ENCODE peak calls at places on chromosomes 2 and 18, in seven cellular contexts. F is AG09319, O is stomach, M is B cell, B is foreskin fibroblast, Z is hepatocyte, P is MCF 10A. W is an unnamed sample.

GRCh38 chr18:76627444-76627843 is 132.4 kb upstream of the ZNF516 start:
- DNase-seq in F (no peak), O (no peak), M (no peak), B (no peak), Z (no peak), P (no peak), W (no peak)

GRCh38 chr2:1743396-1744150 is 742 bp downstream of the PXDN start:
- DNase-seq in F (no peak), O (no peak), M (peak), B (peak), Z (peak), P (peak), W (peak)

GRCh38 chr2:64654063-64654811 is 524 bp upstream of the SERTAD2 start:
- DNase-seq in F (peak), O (peak), M (peak), B (peak), Z (peak), P (peak), W (peak)

GRCh38 chr18:70931942-70932814 is 643.3 kb downstream of the SOCS6 start:
- DNase-seq in F (no peak), O (no peak), M (peak), B (peak), Z (peak), P (peak), W (no peak)

GRCh38 chr2:112754562-112754961 is 9.8 kb downstream of the CKAP2L start:
- DNase-seq in F (no peak), O (no peak), M (peak), B (no peak), Z (no peak), P (no peak), W (no peak)

GRCh38 chr2:25292408-25292807 is 49.3 kb downstream of the DNMT3A start:
- DNase-seq in F (no peak), O (no peak), M (no peak), B (no peak), Z (no peak), P (no peak), W (no peak)

GRCh38 chr18:48785091-48785614 is 165.6 kb downstream of the SMAD7 start:
- DNase-seq in F (no peak), O (no peak), M (peak), B (no peak), Z (no peak), P (no peak), W (no peak)

GRCh38 chr18:32135595-32135994 is 43.9 kb downstream of the RNF138 start:
- DNase-seq in F (no peak), O (no peak), M (no peak), B (no peak), Z (no peak), P (no peak), W (no peak)

GRCh38 chr2:221429741-221430491 is 142.2 kb downstream of the EPHA4 start:
- DNase-seq in F (no peak), O (peak), M (no peak), B (peak), Z (no peak), P (peak), W (peak)

GRCh38 chr2:593354-594026 is 83.7 kb downstream of the TMEM18 start:
- DNase-seq in F (no peak), O (no peak), M (no peak), B (no peak), Z (peak), P (no peak), W (no peak)

GRCh38 chr18:25862881-25863600 is 227.4 kb downstream of the SS18 start:
- DNase-seq in F (peak), O (no peak), M (no peak), B (peak), Z (no peak), P (no peak), W (no peak)

GRCh38 chr2:130287656-130288026 is 55.1 kb upstream of the IMP4 start:
- DNase-seq in F (no peak), O (no peak), M (no peak), B (no peak), Z (no peak), P (no peak), W (no peak)

GRCh38 chr2:10331033-10331701 is 28.5 kb downstream of the HPCAL1 start:
- DNase-seq in F (no peak), O (peak), M (peak), B (no peak), Z (peak), P (peak), W (no peak)

GRCh38 chr18:417495-417894 is 83.0 kb downstream of the COLEC12 start:
- DNase-seq in F (no peak), O (no peak), M (no peak), B (no peak), Z (no peak), P (no peak), W (no peak)

GRCh38 chr2:162908567-162908966 is 70.0 kb upstream of the KCNH7 start:
- DNase-seq in F (no peak), O (no peak), M (no peak), B (no peak), Z (no peak), P (no peak), W (no peak)

GRCh38 chr2:224887159-224887558 is 155.1 kb downstream of the DOCK10 start:
- DNase-seq in F (peak), O (no peak), M (no peak), B (peak), Z (no peak), P (peak), W (no peak)

GRCh38 chr2:208392300-208392699 is 14.3 kb upstream of the PTH2R start:
- DNase-seq in F (no peak), O (no peak), M (no peak), B (no peak), Z (no peak), P (peak), W (no peak)

GRCh38 chr2:239955989-239956817 is 68.9 kb downstream of the NDUFA10 start:
- DNase-seq in F (no peak), O (no peak), M (no peak), B (no peak), Z (no peak), P (no peak), W (no peak)

GRCh38 chr2:65300772-65301711 is 73.4 kb downstream of the ACTR2 start:
- DNase-seq in F (peak), O (peak), M (peak), B (peak), Z (peak), P (peak), W (no peak)

GRCh38 chr2:227035678-227036077 is 128.3 kb downstream of the COL4A4 start:
- DNase-seq in F (no peak), O (no peak), M (no peak), B (no peak), Z (no peak), P (no peak), W (no peak)

GRCh38 chr18:23193727-23194126 is 58.4 kb downstream of the CABLES1 start:
- DNase-seq in F (no peak), O (no peak), M (no peak), B (no peak), Z (no peak), P (no peak), W (no peak)

GRCh38 chr2:155633060-155633839 is 699.3 kb downstream of the NR4A2 start:
- DNase-seq in F (no peak), O (no peak), M (no peak), B (no peak), Z (no peak), P (no peak), W (no peak)

GRCh38 chr2:179592167-179592936 is 269.1 kb downstream of the ZNF385B start:
- DNase-seq in F (peak), O (no peak), M (no peak), B (peak), Z (no peak), P (no peak), W (no peak)

GRCh38 chr2:5723791-5724735 is 31.9 kb downstream of the SOX11 start:
- DNase-seq in F (no peak), O (no peak), M (no peak), B (no peak), Z (no peak), P (no peak), W (no peak)

GRCh38 chr2:239722760-239723448 is 302.2 kb downstream of the NDUFA10 start:
- DNase-seq in F (no peak), O (peak), M (no peak), B (no peak), Z (no peak), P (no peak), W (peak)

DNA sequence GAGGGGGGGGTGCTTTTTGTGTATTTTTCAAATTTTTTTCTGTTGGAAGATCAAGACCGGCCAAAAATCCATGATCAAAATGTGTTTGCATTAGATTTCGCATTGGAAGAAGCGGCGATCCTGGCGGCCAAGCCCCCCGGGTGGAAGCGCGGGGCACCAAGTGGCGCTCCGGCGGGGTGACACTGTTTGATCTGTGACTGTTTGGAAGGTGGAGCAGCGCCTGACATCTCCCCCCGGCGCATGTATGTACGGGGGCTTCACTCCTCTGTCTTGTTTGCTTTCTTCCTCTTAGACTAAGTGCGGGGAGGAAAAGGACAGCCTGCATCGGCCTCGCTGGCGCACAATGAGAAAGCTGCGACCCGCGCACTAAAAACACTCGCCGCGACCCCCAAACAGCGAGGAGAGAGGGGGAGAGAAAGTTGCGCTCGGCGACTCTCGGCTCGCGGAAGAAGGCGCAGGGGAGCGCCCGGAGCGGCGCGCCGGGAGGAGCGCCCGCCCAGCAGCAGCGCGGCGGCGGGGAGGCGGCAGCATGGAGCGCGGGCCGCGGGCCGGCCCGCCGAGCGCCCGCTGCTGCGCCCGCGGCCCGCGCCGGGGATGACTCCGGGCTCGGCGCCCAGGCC is 515 bp downstream of the TSHZ1 start:
- DNase-seq in F (no peak), O (no peak), M (peak), B (peak), Z (peak), P (no peak), W (peak)
- TF ChIP-seq CTCF in F (no peak), O (no peak), M (no peak), B (no peak), Z (no peak), P (no peak), W (no peak)

GRCh38 chr18:27014841-27015240 is 149.3 kb upstream of the AQP4 start:
- DNase-seq in F (no peak), O (no peak), M (no peak), B (no peak), Z (no peak), P (no peak), W (no peak)

DNA sequence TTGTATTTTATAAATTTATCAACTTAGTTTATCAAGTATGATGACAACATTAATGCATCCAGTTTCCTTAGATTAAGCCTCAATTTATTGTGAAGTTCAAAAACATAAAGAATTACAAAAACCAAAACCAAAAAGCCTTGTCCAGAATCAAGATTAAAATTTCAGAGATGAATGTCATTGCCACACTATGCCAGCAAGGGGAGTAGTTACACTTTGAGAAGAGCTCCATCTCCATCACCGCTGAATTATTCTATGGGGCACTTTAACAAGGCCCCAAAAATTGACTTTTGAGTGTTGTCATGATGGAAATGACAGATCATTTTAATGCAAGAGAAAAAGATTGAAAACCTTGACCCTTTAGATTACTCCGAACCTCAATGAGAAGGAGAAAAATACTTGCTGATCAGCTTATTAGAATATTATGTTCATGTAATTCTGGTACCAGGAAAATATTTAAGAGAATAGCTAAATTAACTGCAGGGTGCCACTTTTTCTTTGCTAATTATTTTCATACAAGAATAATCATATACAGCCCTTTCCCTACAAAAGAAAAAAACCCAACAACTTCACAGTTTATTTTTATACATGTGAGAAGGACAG is 152.5 kb upstream of the AQP4 start:
- DNase-seq in F (no peak), O (no peak), M (no peak), B (peak), Z (peak), P (peak), W (no peak)
- TF ChIP-seq CTCF in F (peak), O (no peak), M (no peak), B (peak), Z (peak), P (peak), W (peak)

DNA sequence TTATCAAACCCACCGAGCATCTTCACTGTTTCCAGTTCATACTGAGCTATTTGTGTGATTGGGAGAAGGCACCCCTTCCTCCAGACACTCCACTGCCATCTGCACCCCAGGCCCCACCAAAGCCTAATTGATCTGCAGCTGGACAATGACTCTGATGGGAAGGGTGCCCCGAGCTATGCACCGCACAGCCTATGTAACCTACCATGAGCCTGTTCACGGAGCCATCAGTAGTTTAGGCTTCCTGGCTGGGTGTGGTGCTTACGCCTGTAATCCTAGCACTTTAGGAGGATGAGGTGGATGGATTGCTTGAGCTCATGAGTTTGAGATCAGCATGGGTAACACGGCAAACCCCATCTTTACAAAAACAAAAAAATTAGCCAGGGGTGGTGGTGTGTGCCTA is 17.8 kb upstream of the ASAP2 start:
- DNase-seq in F (no peak), O (peak), M (no peak), B (no peak), Z (no peak), P (no peak), W (no peak)
- TF ChIP-seq CTCF in F (no peak), O (no peak), M (no peak), B (no peak), Z (no peak), P (no peak), W (no peak)

GRCh38 chr2:177143444-177143843 is 69.2 kb upstream of the HNRNPA3 start:
- DNase-seq in F (no peak), O (no peak), M (no peak), B (peak), Z (peak), P (peak), W (peak)

GRCh38 chr2:177148477-177149154 is 64.0 kb upstream of the HNRNPA3 start:
- DNase-seq in F (no peak), O (peak), M (peak), B (peak), Z (peak), P (peak), W (peak)

GRCh38 chr2:177147834-177148233 is 64.8 kb upstream of the HNRNPA3 start:
- DNase-seq in F (no peak), O (no peak), M (peak), B (no peak), Z (no peak), P (no peak), W (no peak)

GRCh38 chr2:177149155-177149503 is 63.5 kb upstream of the HNRNPA3 start:
- DNase-seq in F (no peak), O (no peak), M (no peak), B (no peak), Z (no peak), P (no peak), W (no peak)

DNA sequence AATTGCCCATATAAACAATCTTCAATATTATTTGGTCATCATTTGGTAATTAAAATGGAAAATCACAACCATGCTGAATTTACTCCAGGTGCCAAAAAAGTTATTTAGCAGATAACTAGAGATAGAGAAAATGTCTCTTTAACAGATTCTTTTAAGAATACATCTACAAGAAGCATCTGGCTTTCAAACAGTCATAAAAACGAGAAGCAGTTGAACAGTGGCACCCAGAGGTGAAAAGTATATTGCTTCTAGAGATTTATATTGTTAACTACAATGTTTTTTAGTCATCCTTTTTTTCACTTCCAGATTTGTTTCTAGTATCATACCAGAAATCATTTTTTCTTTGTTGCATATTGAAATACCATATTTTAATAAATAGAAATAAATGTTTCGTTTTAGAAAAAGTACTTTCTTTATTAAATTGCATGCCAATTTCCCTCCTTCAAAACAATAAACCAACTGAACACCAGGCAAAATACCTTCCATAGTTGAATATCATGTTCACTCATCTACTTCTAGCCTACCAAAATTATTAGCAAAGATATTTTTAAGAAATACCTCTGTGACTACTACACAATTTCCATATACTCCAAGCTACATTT is 65.4 kb upstream of the HNRNPA3 start:
- DNase-seq in F (no peak), O (no peak), M (peak), B (peak), Z (peak), P (peak), W (no peak)
- TF ChIP-seq CTCF in F (peak), O (no peak), M (peak), B (peak), Z (peak), P (peak), W (peak)

DNA sequence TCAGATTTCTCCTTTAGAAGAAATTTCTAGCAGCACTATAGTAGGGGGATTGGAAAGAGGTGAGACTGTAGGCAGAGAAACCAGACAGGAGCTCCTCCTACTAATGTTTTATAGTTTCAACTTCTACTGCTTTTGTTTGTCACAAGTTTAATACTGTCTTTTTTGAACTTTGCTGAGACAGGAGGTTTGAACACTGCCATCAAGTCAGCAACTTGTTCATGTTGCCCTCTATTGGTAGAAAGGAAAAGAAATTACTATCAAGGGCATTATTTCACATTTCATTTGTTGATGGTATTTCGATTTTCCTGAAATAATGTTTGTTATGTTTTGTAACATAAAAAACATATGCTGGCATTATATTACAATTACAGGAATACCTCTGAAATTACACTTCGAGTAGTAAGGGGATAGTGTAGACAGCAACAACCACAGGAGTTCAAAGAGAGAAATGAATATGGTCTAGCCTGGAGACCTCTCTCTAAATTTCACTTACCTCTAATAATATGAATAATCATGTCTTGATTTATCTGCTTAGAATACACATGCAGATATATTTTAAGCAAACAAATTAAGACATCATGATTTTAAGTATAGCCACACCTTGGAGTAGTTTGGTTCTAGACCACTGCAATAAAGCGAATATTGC is 12.4 kb upstream of the CCDC88A start:
- DNase-seq in F (no peak), O (no peak), M (peak), B (peak), Z (peak), P (peak), W (no peak)
- TF ChIP-seq CTCF in F (peak), O (no peak), M (peak), B (peak), Z (peak), P (peak), W (peak)

GRCh38 chr18:45386256-45386655 is 229.0 kb upstream of the SLC14A2 start:
- DNase-seq in F (no peak), O (no peak), M (no peak), B (peak), Z (peak), P (peak), W (no peak)
- TF ChIP-seq CTCF in F (peak), O (no peak), M (no peak), B (peak), Z (peak), P (peak), W (no peak)

W was measured in adrenal gland.